ENCODE peak calls at places on chromosomes 2 and 18, in seven cellular contexts. Q, J, F, B, L, V and W are unnamed samples.
A peak's percentile ranks its signal among the peaks of the same experiment; 100 is the strongest.

GRCh38 chr2:225512873-225513580 is 113.5 kb downstream of the NYAP2 start:
- DNase-seq in Q (no peak), J (no peak), F (no peak), B (peak; percentile 8), L (no peak), V (no peak), W (no peak)

GRCh38 chr2:3238951-3239841 is 138.4 kb downstream of the EIPR1 start:
- DNase-seq in Q (no peak), J (no peak), F (no peak), B (no peak), L (no peak), V (no peak), W (no peak)

GRCh38 chr2:33392366-33392765 is 84.1 kb upstream of the RASGRP3 start:
- DNase-seq in Q (no peak), J (no peak), F (no peak), B (no peak), L (no peak), V (no peak), W (no peak)

GRCh38 chr2:220310326-220310936 is 683.0 kb downstream of the SLC4A3 start:
- DNase-seq in Q (no peak), J (no peak), F (no peak), B (no peak), L (no peak), V (no peak), W (no peak)

GRCh38 chr2:219565130-219566080 is 5.9 kb downstream of the OBSL1 start:
- DNase-seq in Q (peak; percentile 98), J (no peak), F (no peak), B (no peak), L (no peak), V (no peak), W (no peak)

GRCh38 chr2:227608469-227609338 is 5.9 kb downstream of the SCYGR3 start:
- DNase-seq in Q (no peak), J (no peak), F (no peak), B (no peak), L (no peak), V (no peak), W (no peak)

GRCh38 chr2:78202366-78202765 is 680.2 kb upstream of the LRRTM4 start:
- DNase-seq in Q (no peak), J (no peak), F (no peak), B (no peak), L (no peak), V (no peak), W (no peak)

GRCh38 chr2:237726401-237726830 is 72.2 kb upstream of the RBM44 start:
- DNase-seq in Q (no peak), J (no peak), F (peak; percentile 61), B (peak; percentile 79), L (peak; percentile 58), V (no peak), W (peak; percentile 87)

GRCh38 chr2:170525566-170525900 is 189.6 kb upstream of the SP5 start:
- DNase-seq in Q (no peak), J (peak; percentile 86), F (peak; percentile 35), B (peak; percentile 97), L (no peak), V (no peak), W (no peak)

GRCh38 chr18:71028285-71028762 is 739.5 kb downstream of the SOCS6 start:
- DNase-seq in Q (no peak), J (no peak), F (no peak), B (no peak), L (peak; percentile 82), V (no peak), W (no peak)

GRCh38 chr2:1481406-1482252 is 68.4 kb downstream of the TPO start:
- DNase-seq in Q (no peak), J (no peak), F (no peak), B (no peak), L (no peak), V (no peak), W (no peak)

GRCh38 chr2:39379643-39380524 is 57.2 kb downstream of the MAP4K3 start:
- DNase-seq in Q (peak; percentile 52), J (peak; percentile 7), F (no peak), B (peak; percentile 86), L (peak; percentile 21), V (no peak), W (peak; percentile 32)

GRCh38 chr18:45386256-45386655 is 229.0 kb upstream of the SLC14A2 start:
- DNase-seq in Q (peak; percentile 89), J (no peak), F (peak; percentile 32), B (peak; percentile 13), L (peak; percentile 28), V (peak; percentile 69), W (no peak)

GRCh38 chr2:36650031-36650430 is 46.5 kb upstream of the VIT start:
- DNase-seq in Q (peak; percentile 40), J (no peak), F (peak; percentile 64), B (peak; percentile 85), L (no peak), V (no peak), W (peak; percentile 56)

GRCh38 chr18:45834303-45834702 is 8.8 kb downstream of the SIGLEC15 start:
- DNase-seq in Q (no peak), J (no peak), F (no peak), B (no peak), L (no peak), V (no peak), W (no peak)

GRCh38 chr2:181586569-181587076 is 70.3 kb downstream of the CERKL start:
- DNase-seq in Q (peak; percentile 8), J (no peak), F (no peak), B (no peak), L (peak; percentile 6), V (no peak), W (no peak)

GRCh38 chr18:8208716-8209115 is 400.5 kb upstream of the RAB12 start:
- DNase-seq in Q (no peak), J (no peak), F (no peak), B (peak; percentile 22), L (no peak), V (no peak), W (no peak)

GRCh38 chr2:5723791-5724735 is 31.9 kb downstream of the SOX11 start:
- DNase-seq in Q (no peak), J (no peak), F (no peak), B (no peak), L (no peak), V (peak; percentile 38), W (no peak)

GRCh38 chr2:36698978-36699377 is 2.5 kb downstream of the VIT start:
- DNase-seq in Q (no peak), J (no peak), F (no peak), B (peak; percentile 52), L (no peak), V (no peak), W (no peak)

GRCh38 chr18:78980777-78981651 is 1.4 kb downstream of the SALL3 start:
- DNase-seq in Q (peak; percentile 34), J (no peak), F (no peak), B (no peak), L (no peak), V (no peak), W (no peak)
- H3K4me3 ChIP-seq in Q (peak overlapping the region; percentile 52), J (no peak overlapping the region), F (no peak overlapping the region), B (no peak overlapping the region), L (no peak overlapping the region), V (peak overlapping the region; percentile 93), W (no peak overlapping the region)

GRCh38 chr2:151111599-151112278 is 149.9 kb downstream of the RBM43 start:
- DNase-seq in Q (peak; percentile 76), J (peak; percentile 26), F (no peak), B (peak; percentile 82), L (no peak), V (no peak), W (no peak)

GRCh38 chr2:151120016-151120415 is 141.6 kb downstream of the RBM43 start:
- DNase-seq in Q (no peak), J (no peak), F (no peak), B (no peak), L (no peak), V (no peak), W (peak; percentile 11)

GRCh38 chr2:151119377-151119776 is 142.3 kb downstream of the RBM43 start:
- DNase-seq in Q (no peak), J (no peak), F (no peak), B (no peak), L (no peak), V (no peak), W (no peak)

GRCh38 chr2:151118269-151118668 is 143.4 kb downstream of the RBM43 start:
- DNase-seq in Q (no peak), J (no peak), F (no peak), B (no peak), L (no peak), V (no peak), W (no peak)

GRCh38 chr2:151114934-151115333 is 146.7 kb downstream of the RBM43 start:
- DNase-seq in Q (no peak), J (no peak), F (no peak), B (peak; percentile 5), L (no peak), V (no peak), W (no peak)
- H3K4me3 ChIP-seq in Q (no peak overlapping the region), J (no peak overlapping the region), F (no peak overlapping the region), B (no peak overlapping the region), L (no peak overlapping the region), V (no peak overlapping the region), W (no peak overlapping the region)

DNA sequence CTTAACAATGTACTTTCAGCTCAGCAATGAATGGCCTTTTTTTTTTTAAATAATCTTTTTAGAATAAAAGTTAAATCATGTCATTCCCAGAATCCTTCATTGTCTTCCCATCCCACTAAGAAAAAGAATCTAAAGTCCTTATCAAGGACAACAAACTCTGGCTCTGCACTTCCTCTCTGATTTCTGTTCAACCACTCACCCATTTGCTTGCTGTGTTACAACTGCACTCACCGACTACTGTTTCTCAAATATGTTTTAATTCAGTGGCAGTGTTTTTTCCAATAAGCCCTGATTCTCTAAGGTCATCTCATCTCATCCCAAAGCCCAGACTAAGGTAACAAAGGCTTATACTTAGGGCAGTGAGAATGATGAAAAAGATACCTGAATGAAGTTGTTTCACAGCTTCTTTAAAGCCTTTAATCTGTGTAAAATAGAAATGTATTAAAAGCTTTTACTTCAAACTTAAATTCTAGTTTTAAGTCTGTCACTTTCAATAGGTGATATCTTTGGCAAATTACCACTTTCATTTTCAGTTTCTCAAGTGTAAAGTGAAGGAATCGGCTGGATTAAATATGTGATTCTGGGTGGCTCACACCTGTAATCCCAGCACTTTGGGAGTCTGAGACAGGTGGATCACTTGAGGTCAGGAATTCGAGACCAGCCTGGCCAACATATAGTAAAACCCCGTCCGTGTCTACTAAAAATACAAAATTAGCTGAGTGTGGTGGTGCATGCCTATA is 87.6 kb downstream of the RBBP8 start:
- DNase-seq in Q (no peak), J (no peak), F (no peak), B (no peak), L (no peak), V (no peak), W (no peak)
- H3K4me3 ChIP-seq in Q (no peak overlapping the region), J (no peak overlapping the region), F (no peak overlapping the region), B (no peak overlapping the region), L (no peak overlapping the region), V (no peak overlapping the region), W (no peak overlapping the region)

GRCh38 chr2:100139114-100139513 is 3.3 kb downstream of the AFF3 start:
- DNase-seq in Q (no peak), J (no peak), F (no peak), B (no peak), L (peak; percentile 10), V (no peak), W (no peak)

GRCh38 chr2:100137318-100137717 is 5.1 kb downstream of the AFF3 start:
- DNase-seq in Q (no peak), J (no peak), F (no peak), B (no peak), L (no peak), V (no peak), W (no peak)

GRCh38 chr2:100135415-100135814 is 7.0 kb downstream of the AFF3 start:
- DNase-seq in Q (no peak), J (no peak), F (no peak), B (no peak), L (no peak), V (no peak), W (no peak)

GRCh38 chr2:100137877-100138570 is 4.4 kb downstream of the AFF3 start:
- DNase-seq in Q (no peak), J (no peak), F (no peak), B (no peak), L (no peak), V (no peak), W (no peak)

GRCh38 chr2:100136310-100136709 is 6.1 kb downstream of the AFF3 start:
- DNase-seq in Q (no peak), J (no peak), F (no peak), B (no peak), L (no peak), V (no peak), W (no peak)
- H3K4me3 ChIP-seq in Q (no peak overlapping the region), J (no peak overlapping the region), F (no peak overlapping the region), B (no peak overlapping the region), L (no peak overlapping the region), V (no peak overlapping the region), W (no peak overlapping the region)